ENCODE peak calls at places on chromosomes 1 and 21, in six cellular contexts. R is T-helper 9 cell, X is NCI-H345, S is H54, D is kidney, V is IMR-90. K is an unnamed sample.

GRCh38 chr1:55363261-55363660 is 148.1 kb upstream of the USP24 start:
- DNase-seq in R (no peak), D (no peak), V (peak; percentile 81), X (no peak), S (no peak), K (peak; percentile 30)

GRCh38 chr1:30109853-30110252 is 613.5 kb downstream of the MATN1 start:
- DNase-seq in V (peak; percentile 83), R (no peak), D (peak; percentile 32), X (no peak), S (no peak), K (peak; percentile 56)

GRCh38 chr1:93904228-93904627 is 5.0 kb downstream of the GCLM start:
- DNase-seq in X (no peak), R (no peak), D (no peak), S (no peak), V (no peak), K (no peak)

GRCh38 chr1:23407036-23407630 is 17.4 kb downstream of the TCEA3 start:
- DNase-seq in X (no peak), S (no peak), V (no peak), D (no peak), R (no peak), K (peak; percentile 21)

GRCh38 chr1:155241069-155241679 is 14.1 kb downstream of the ENTREP3 start:
- DNase-seq in X (peak; percentile 96), V (peak; percentile 83), S (peak; percentile 63), D (no peak), R (peak; percentile 51), K (peak; percentile 91)

GRCh38 chr1:185894806-185895205 is 160.6 kb downstream of the HMCN1 start:
- DNase-seq in S (no peak), X (no peak), R (no peak), V (peak; percentile 46), D (no peak), K (peak; percentile 33)

GRCh38 chr21:35390013-35390776 is 341.1 kb upstream of the RUNX1 start:
- DNase-seq in X (peak; percentile 79), R (no peak), S (no peak), D (no peak), V (peak; percentile 79), K (peak; percentile 68)

GRCh38 chr1:24318988-24319863 is at the start of gene GRHL3:
- DNase-seq in V (no peak), D (peak; percentile 81), R (no peak), S (no peak), X (peak; percentile 85), K (no peak)

GRCh38 chr1:217354900-217355299 is 276.0 kb downstream of the GPATCH2 start:
- DNase-seq in D (no peak), S (no peak), V (no peak), X (no peak), R (no peak), K (no peak)

GRCh38 chr1:228735871-228736586 is 750 bp downstream of the RHOU start:
- DNase-seq in D (peak; percentile 85), X (peak; percentile 32), R (peak; percentile 12), V (peak; percentile 15), S (no peak), K (peak; percentile 14)

GRCh38 chr1:66607458-66607857 is 73.5 kb downstream of the SGIP1 start:
- DNase-seq in R (no peak), V (no peak), D (no peak), S (no peak), X (no peak), K (no peak)

GRCh38 chr21:43331962-43332458 is 94.9 kb downstream of the SIK1 start:
- DNase-seq in V (peak; percentile 99), D (peak; percentile 78), S (peak; percentile 67), X (no peak), R (no peak), K (peak; percentile 89)

GRCh38 chr1:73674945-73675561 is 522.9 kb downstream of the LRRIQ3 start:
- DNase-seq in S (no peak), X (peak; percentile 23), D (no peak), V (no peak), R (no peak), K (no peak)